ENCODE peak calls at places on chromosomes 5 and 9, in seven cellular contexts. One of them, this sample, is unnamed.

GRCh38 chr9:89815061-89815902 is 210.5 kb downstream of the GADD45G start:
- DNase-seq in stomach: no peak
- DNase-seq in ovary: no peak
- DNase-seq in spleen: peak; percentile 48
- DNase-seq in transverse colon: no peak
- DNase-seq in uterus: peak; percentile 6
- DNase-seq in H1: no peak
- DNase-seq in this sample: no peak

GRCh38 chr9:138045541-138046490 is 168.2 kb downstream of the CACNA1B start:
- DNase-seq in stomach: peak; percentile 20
- DNase-seq in ovary: no peak
- DNase-seq in spleen: peak; percentile 61
- DNase-seq in transverse colon: no peak
- DNase-seq in uterus: no peak
- DNase-seq in H1: no peak
- DNase-seq in this sample: no peak

GRCh38 chr5:157167219-157167621 is 1.2 kb upstream of the GARIN3 start:
- DNase-seq in stomach: no peak
- DNase-seq in ovary: no peak
- DNase-seq in spleen: no peak
- DNase-seq in transverse colon: no peak
- DNase-seq in uterus: no peak
- DNase-seq in H1: no peak
- DNase-seq in this sample: no peak

GRCh38 chr9:89436963-89437625 is 60.8 kb downstream of the SEMA4D start:
- DNase-seq in stomach: peak; percentile 84
- DNase-seq in ovary: no peak
- DNase-seq in spleen: peak; percentile 91
- DNase-seq in transverse colon: peak; percentile 81
- DNase-seq in uterus: no peak
- DNase-seq in H1: no peak
- DNase-seq in this sample: peak; percentile 23

GRCh38 chr9:84271004-84271886 is 69.3 kb downstream of the SLC28A3 start:
- DNase-seq in stomach: peak; percentile 36
- DNase-seq in ovary: peak; percentile 74
- DNase-seq in spleen: peak; percentile 92
- DNase-seq in transverse colon: peak; percentile 56
- DNase-seq in uterus: peak; percentile 35
- DNase-seq in H1: no peak
- DNase-seq in this sample: no peak

GRCh38 chr9:137385061-137385655 is 37.8 kb downstream of the EXD3 start:
- DNase-seq in stomach: no peak
- DNase-seq in ovary: no peak
- DNase-seq in spleen: peak; percentile 40
- DNase-seq in transverse colon: no peak
- DNase-seq in uterus: no peak
- DNase-seq in H1: no peak
- DNase-seq in this sample: no peak

GRCh38 chr5:133797167-133797566 is 171.3 kb downstream of the C5orf15 start:
- DNase-seq in stomach: no peak
- DNase-seq in ovary: no peak
- DNase-seq in spleen: no peak
- DNase-seq in transverse colon: no peak
- DNase-seq in uterus: no peak
- DNase-seq in H1: no peak
- DNase-seq in this sample: no peak

GRCh38 chr5:132235340-132235739 is 7.7 kb upstream of the P4HA2 start:
- DNase-seq in stomach: no peak
- DNase-seq in ovary: no peak
- DNase-seq in spleen: no peak
- DNase-seq in transverse colon: no peak
- DNase-seq in uterus: no peak
- DNase-seq in H1: no peak
- DNase-seq in this sample: no peak

GRCh38 chr5:44536650-44537260 is 147.5 kb upstream of the FGF10 start:
- DNase-seq in stomach: peak; percentile 30
- DNase-seq in ovary: no peak
- DNase-seq in spleen: no peak
- DNase-seq in transverse colon: no peak
- DNase-seq in uterus: peak; percentile 25
- DNase-seq in H1: no peak
- DNase-seq in this sample: no peak

GRCh38 chr5:156120777-156121176 is 206.2 kb upstream of the SGCD start:
- DNase-seq in stomach: no peak
- DNase-seq in ovary: no peak
- DNase-seq in spleen: no peak
- DNase-seq in transverse colon: no peak
- DNase-seq in uterus: no peak
- DNase-seq in H1: no peak
- DNase-seq in this sample: no peak

GRCh38 chr9:38286357-38286756 is 106.1 kb upstream of the ALDH1B1 start:
- DNase-seq in stomach: no peak
- DNase-seq in ovary: no peak
- DNase-seq in spleen: no peak
- DNase-seq in transverse colon: no peak
- DNase-seq in uterus: no peak
- DNase-seq in H1: no peak
- DNase-seq in this sample: no peak

GRCh38 chr9:87381746-87382145 is 115.9 kb upstream of the DAPK1 start:
- DNase-seq in stomach: no peak
- DNase-seq in ovary: no peak
- DNase-seq in spleen: no peak
- DNase-seq in transverse colon: no peak
- DNase-seq in uterus: no peak
- DNase-seq in H1: no peak
- DNase-seq in this sample: no peak

GRCh38 chr9:18580146-18580545 is 106.2 kb downstream of the ADAMTSL1 start:
- DNase-seq in stomach: no peak
- DNase-seq in ovary: no peak
- DNase-seq in spleen: no peak
- DNase-seq in transverse colon: no peak
- DNase-seq in uterus: no peak
- DNase-seq in H1: no peak
- DNase-seq in this sample: no peak

GRCh38 chr9:37149646-37150308 is 29.4 kb downstream of the ZCCHC7 start:
- DNase-seq in stomach: no peak
- DNase-seq in ovary: no peak
- DNase-seq in spleen: no peak
- DNase-seq in transverse colon: no peak
- DNase-seq in uterus: no peak
- DNase-seq in H1: no peak
- DNase-seq in this sample: no peak

GRCh38 chr5:169602535-169602934 is 19.0 kb downstream of the SPDL1 start:
- DNase-seq in stomach: no peak
- DNase-seq in ovary: no peak
- DNase-seq in spleen: no peak
- DNase-seq in transverse colon: no peak
- DNase-seq in uterus: no peak
- DNase-seq in H1: no peak
- DNase-seq in this sample: no peak

GRCh38 chr9:134455537-134455936 is 129.3 kb downstream of the RXRA start:
- DNase-seq in stomach: no peak
- DNase-seq in ovary: no peak
- DNase-seq in spleen: peak; percentile 83
- DNase-seq in transverse colon: no peak
- DNase-seq in uterus: no peak
- DNase-seq in H1: no peak
- DNase-seq in this sample: no peak

GRCh38 chr9:136273244-136273865 is 27.7 kb upstream of the QSOX2 start:
- DNase-seq in stomach: no peak
- DNase-seq in ovary: no peak
- DNase-seq in spleen: no peak
- DNase-seq in transverse colon: no peak
- DNase-seq in uterus: no peak
- DNase-seq in H1: no peak
- DNase-seq in this sample: no peak

GRCh38 chr9:13190040-13190439 is 89.5 kb downstream of the MPDZ start:
- DNase-seq in stomach: no peak
- DNase-seq in ovary: no peak
- DNase-seq in spleen: no peak
- DNase-seq in transverse colon: no peak
- DNase-seq in uterus: no peak
- DNase-seq in H1: no peak
- DNase-seq in this sample: no peak

GRCh38 chr5:64971538-64971937 is 202.8 kb downstream of the CWC27 start:
- DNase-seq in stomach: no peak
- DNase-seq in ovary: no peak
- DNase-seq in spleen: no peak
- DNase-seq in transverse colon: no peak
- DNase-seq in uterus: no peak
- DNase-seq in H1: no peak
- DNase-seq in this sample: no peak

GRCh38 chr5:80191991-80192398 is 63.9 kb downstream of the SERINC5 start:
- DNase-seq in stomach: no peak
- DNase-seq in ovary: no peak
- DNase-seq in spleen: no peak
- DNase-seq in transverse colon: peak; percentile 24
- DNase-seq in uterus: peak; percentile 26
- DNase-seq in H1: peak; percentile 31
- DNase-seq in this sample: no peak

GRCh38 chr5:123756325-123756664 is 244.3 kb downstream of the CSNK1G3 start:
- DNase-seq in stomach: no peak
- DNase-seq in ovary: no peak
- DNase-seq in spleen: no peak
- DNase-seq in transverse colon: no peak
- DNase-seq in uterus: no peak
- DNase-seq in H1: no peak
- DNase-seq in this sample: no peak

GRCh38 chr5:123753349-123754166 is 241.6 kb downstream of the CSNK1G3 start:
- DNase-seq in stomach: no peak
- DNase-seq in ovary: no peak
- DNase-seq in spleen: no peak
- DNase-seq in transverse colon: no peak
- DNase-seq in uterus: no peak
- DNase-seq in H1: no peak
- DNase-seq in this sample: no peak

GRCh38 chr5:123754167-123754840 is 242.3 kb downstream of the CSNK1G3 start:
- DNase-seq in stomach: no peak
- DNase-seq in ovary: no peak
- DNase-seq in spleen: no peak
- DNase-seq in transverse colon: no peak
- DNase-seq in uterus: no peak
- DNase-seq in H1: no peak
- DNase-seq in this sample: no peak

GRCh38 chr5:123754903-123755302 is 242.9 kb downstream of the CSNK1G3 start:
- DNase-seq in stomach: no peak
- DNase-seq in ovary: no peak
- DNase-seq in spleen: no peak
- DNase-seq in transverse colon: no peak
- DNase-seq in uterus: no peak
- DNase-seq in H1: no peak
- DNase-seq in this sample: no peak

GRCh38 chr5:123755587-123756324 is 243.8 kb downstream of the CSNK1G3 start:
- DNase-seq in stomach: no peak
- DNase-seq in ovary: no peak
- DNase-seq in spleen: no peak
- DNase-seq in transverse colon: no peak
- DNase-seq in uterus: no peak
- DNase-seq in H1: no peak
- DNase-seq in this sample: no peak
- H3K27ac ChIP-seq in stomach: no peak overlapping the region
- H3K27ac ChIP-seq in ovary: no peak overlapping the region
- H3K27ac ChIP-seq in spleen: no peak overlapping the region
- H3K27ac ChIP-seq in transverse colon: no peak overlapping the region
- H3K27ac ChIP-seq in uterus: no peak overlapping the region
- H3K27ac ChIP-seq in H1: no peak overlapping the region
- H3K27ac ChIP-seq in this sample: no peak overlapping the region

GRCh38 chr5:59275537-59276276 is 617.8 kb downstream of the PDE4D start:
- DNase-seq in stomach: peak; percentile 44
- DNase-seq in ovary: no peak
- DNase-seq in spleen: no peak
- DNase-seq in transverse colon: peak; percentile 61
- DNase-seq in uterus: peak; percentile 62
- DNase-seq in H1: peak; percentile 31
- DNase-seq in this sample: no peak
- TF ChIP-seq POLR2A in stomach: peak; percentile 38
- TF ChIP-seq POLR2A in ovary: no peak
- TF ChIP-seq POLR2A in spleen: no peak
- TF ChIP-seq POLR2A in transverse colon: peak; percentile 62
- TF ChIP-seq POLR2A in uterus: no peak
- TF ChIP-seq POLR2A in H1: no peak
- TF ChIP-seq POLR2A in this sample: no peak

GRCh38 chr9:1049641-1050040 is 516 bp upstream of the DMRT2 start:
- DNase-seq in stomach: no peak
- DNase-seq in ovary: no peak
- DNase-seq in spleen: no peak
- DNase-seq in transverse colon: peak; percentile 42
- DNase-seq in uterus: no peak
- DNase-seq in H1: no peak
- DNase-seq in this sample: no peak

GRCh38 chr9:1052119-1052907 is 2.2 kb downstream of the DMRT2 start:
- DNase-seq in stomach: no peak
- DNase-seq in ovary: no peak
- DNase-seq in spleen: no peak
- DNase-seq in transverse colon: no peak
- DNase-seq in uterus: no peak
- DNase-seq in H1: no peak
- DNase-seq in this sample: no peak

GRCh38 chr9:1051286-1052118 is 1.3 kb downstream of the DMRT2 start:
- DNase-seq in stomach: peak; percentile 38
- DNase-seq in ovary: no peak
- DNase-seq in spleen: no peak
- DNase-seq in transverse colon: peak; percentile 71
- DNase-seq in uterus: no peak
- DNase-seq in H1: no peak
- DNase-seq in this sample: no peak

GRCh38 chr9:1048853-1049252 is 1.3 kb upstream of the DMRT2 start:
- DNase-seq in stomach: no peak
- DNase-seq in ovary: no peak
- DNase-seq in spleen: no peak
- DNase-seq in transverse colon: no peak
- DNase-seq in uterus: no peak
- DNase-seq in H1: no peak
- DNase-seq in this sample: no peak

GRCh38 chr9:1050125-1050895 is at the start of gene DMRT2:
- DNase-seq in stomach: peak; percentile 78
- DNase-seq in ovary: peak; percentile 52
- DNase-seq in spleen: no peak
- DNase-seq in transverse colon: peak; percentile 93
- DNase-seq in uterus: peak; percentile 70
- DNase-seq in H1: peak; percentile 91
- DNase-seq in this sample: no peak
- H3K4me3 ChIP-seq in stomach: peak within 1 kb of the TSS; percentile 46
- H3K4me3 ChIP-seq in ovary: no peak within 1 kb of the TSS
- H3K4me3 ChIP-seq in spleen: no peak within 1 kb of the TSS
- H3K4me3 ChIP-seq in transverse colon: peak within 1 kb of the TSS; percentile 58
- H3K4me3 ChIP-seq in uterus: no peak within 1 kb of the TSS
- H3K4me3 ChIP-seq in H1: peak within 1 kb of the TSS; percentile 10
- H3K4me3 ChIP-seq in this sample: peak within 1 kb of the TSS; percentile 15

GRCh38 chr5:177209610-177210009 is 76.0 kb downstream of the NSD1 start:
- DNase-seq in stomach: no peak
- DNase-seq in ovary: no peak
- DNase-seq in spleen: no peak
- DNase-seq in transverse colon: no peak
- DNase-seq in uterus: no peak
- DNase-seq in H1: no peak
- DNase-seq in this sample: no peak

DNA sequence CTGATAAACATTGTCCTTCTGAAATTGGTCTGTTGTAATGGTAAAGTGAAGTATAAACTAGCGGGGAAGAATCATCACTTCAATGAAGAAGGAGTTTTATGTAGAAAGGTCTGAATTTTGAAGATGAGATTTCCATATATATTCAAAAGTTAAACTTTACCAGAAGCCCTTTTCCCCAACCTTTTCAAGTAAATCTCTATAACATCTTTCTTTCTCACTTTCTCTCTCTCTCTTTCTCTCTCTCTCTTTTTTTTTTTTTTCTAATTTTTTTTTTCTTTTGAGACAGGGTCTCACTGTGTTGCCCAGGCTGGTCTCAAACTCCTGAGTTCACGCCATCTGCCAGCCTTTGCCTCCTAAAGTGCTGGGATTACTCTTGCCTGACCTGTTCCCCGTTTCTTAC is 78.7 kb downstream of the NSD1 start:
- DNase-seq in stomach: no peak
- DNase-seq in ovary: no peak
- DNase-seq in spleen: no peak
- DNase-seq in transverse colon: no peak
- DNase-seq in uterus: no peak
- DNase-seq in H1: no peak
- DNase-seq in this sample: no peak
- H3K27ac ChIP-seq in stomach: no peak overlapping the region
- H3K27ac ChIP-seq in ovary: no peak overlapping the region
- H3K27ac ChIP-seq in spleen: no peak overlapping the region
- H3K27ac ChIP-seq in transverse colon: no peak overlapping the region
- H3K27ac ChIP-seq in uterus: no peak overlapping the region
- H3K27ac ChIP-seq in H1: no peak overlapping the region
- H3K27ac ChIP-seq in this sample: no peak overlapping the region